ENCODE peak calls at places on chromosomes 6 and 20, in eight cellular contexts. I is neuronal stem cell; S is brain pericyte; R is GM23338; L is activated CD4-positive, alpha-beta T cell treated with anti-CD3 and anti-CD28 coated beads, Interleukin-2, amount 50 U/mL, for 24 hours; Z is amygdala; T is progenitor cell of endocrine pancreas; E is lung microvascular endothelial cell. D is an unnamed sample.

GRCh38 chr20:50224553-50225255 is 34.1 kb downstream of the CEBPB start:
- DNase-seq in T (no peak), E (peak; percentile 79), S (no peak), R (peak; percentile 47), Z (peak; percentile 2), I (no peak), L (no peak), D (peak; percentile 58)

GRCh38 chr6:33316603-33317417 is 734 bp downstream of the ZBTB22 start:
- DNase-seq in S (no peak), E (no peak), I (no peak), Z (no peak), T (no peak), L (no peak), R (no peak), D (no peak)

GRCh38 chr6:1124885-1125284 is 187.0 kb upstream of the FOXQ1 start:
- DNase-seq in I (no peak), L (no peak), Z (no peak), S (no peak), R (no peak), E (no peak), T (no peak), D (no peak)

GRCh38 chr20:61664741-61665320 is 400.9 kb downstream of the TAF4 start:
- DNase-seq in L (no peak), E (no peak), T (no peak), R (no peak), Z (no peak), I (no peak), S (no peak), D (no peak)

GRCh38 chr6:27679308-27679967 is 206.5 kb upstream of the ZNF184 start:
- DNase-seq in L (no peak), R (peak; percentile 60), T (no peak), I (no peak), S (no peak), Z (no peak), E (no peak), D (no peak)

GRCh38 chr20:19778404-19778803 is 20.3 kb downstream of the RIN2 start:
- DNase-seq in Z (no peak), L (no peak), T (no peak), E (no peak), S (no peak), I (no peak), R (no peak), D (no peak)

GRCh38 chr20:20363449-20364015 is 4.4 kb upstream of the INSM1 start:
- DNase-seq in I (no peak), L (no peak), S (no peak), Z (no peak), E (no peak), R (peak; percentile 75), T (peak; percentile 16), D (no peak)

GRCh38 chr6:147204843-147205311 is 660 bp downstream of the STXBP5 start:
- DNase-seq in I (no peak), Z (no peak), L (no peak), T (no peak), S (no peak), R (no peak), E (peak; percentile 15), D (no peak)

GRCh38 chr6:1515280-1515679 is 94.4 kb upstream of the FOXC1 start:
- DNase-seq in R (no peak), L (no peak), I (no peak), Z (no peak), E (no peak), T (no peak), S (no peak), D (no peak)

GRCh38 chr6:5003604-5004372 is at the start of gene RPP40:
- DNase-seq in L (peak; percentile 98), R (peak; percentile 98), I (peak; percentile 96), E (peak; percentile 97), Z (peak; percentile 96), S (peak; percentile 86), T (peak; percentile 98), D (peak; percentile 94)

GRCh38 chr6:76984572-76984971 is 478.7 kb downstream of the HTR1B start:
- DNase-seq in E (no peak), R (no peak), L (no peak), I (no peak), S (no peak), Z (no peak), T (no peak), D (no peak)

GRCh38 chr20:2692886-2693285 is 306 bp downstream of the EBF4 start:
- DNase-seq in I (no peak), E (peak; percentile 28), L (no peak), Z (no peak), T (no peak), R (no peak), S (no peak), D (no peak)

GRCh38 chr20:34536798-34537394 is 20.7 kb downstream of the DYNLRB1 start:
- DNase-seq in R (peak; percentile 80), T (no peak), E (peak; percentile 66), I (no peak), S (no peak), L (no peak), Z (no peak), D (no peak)

GRCh38 chr20:59629141-59630045 is 25.1 kb downstream of the PHACTR3 start:
- DNase-seq in R (no peak), S (no peak), E (no peak), I (no peak), T (no peak), L (no peak), Z (no peak), D (no peak)

GRCh38 chr6:112330071-112330876 is 16.9 kb upstream of the RFPL4B start:
- DNase-seq in S (no peak), L (no peak), R (no peak), T (no peak), E (peak; percentile 36), Z (no peak), I (no peak), D (peak; percentile 5)

GRCh38 chr6:169072127-169073042 is 181.3 kb downstream of the THBS2 start:
- DNase-seq in I (no peak), Z (no peak), T (no peak), E (no peak), L (no peak), S (no peak), R (no peak), D (no peak)

GRCh38 chr20:36796868-36797267 is 23.3 kb upstream of the DSN1 start:
- DNase-seq in S (no peak), I (no peak), L (no peak), Z (no peak), R (no peak), T (no peak), E (no peak), D (no peak)

GRCh38 chr6:110255356-110255755 is 75.1 kb downstream of the CDC40 start:
- DNase-seq in E (peak; percentile 31), L (no peak), S (no peak), R (peak; percentile 80), Z (no peak), T (peak; percentile 43), I (peak; percentile 41), D (no peak)

GRCh38 chr6:24721461-24722215 is 2.7 kb upstream of the C6orf62 start:
- DNase-seq in T (no peak), E (no peak), R (no peak), S (no peak), L (no peak), I (no peak), Z (no peak), D (no peak)

GRCh38 chr6:138535728-138536454 is 36.6 kb upstream of the NHSL1 start:
- DNase-seq in I (no peak), S (no peak), Z (no peak), R (no peak), E (no peak), T (no peak), L (no peak), D (no peak)

GRCh38 chr6:112906737-112907136 is 559.6 kb downstream of the RFPL4B start:
- DNase-seq in L (no peak), E (peak; percentile 78), Z (no peak), S (peak; percentile 89), T (no peak), R (no peak), I (no peak), D (peak; percentile 3)